ENCODE peak calls at places on chromosomes 6 and 20, in five cellular contexts. O is foreskin fibroblast, A is HL-60, E is GM12865, J is OCI-LY7. C is an unnamed sample.
A peak's percentile ranks its signal among the peaks of the same experiment; 100 is the strongest.

GRCh38 chr20:18254615-18255014 is 33.7 kb upstream of the ZNF133 start:
- DNase-seq in O (no peak), A (no peak), E (no peak), J (no peak), C (no peak)

GRCh38 chr6:149450679-149451360 is 34.0 kb downstream of the ZC3H12D start:
- DNase-seq in O (no peak), A (no peak), E (no peak), J (no peak), C (no peak)

GRCh38 chr20:6053776-6054688 is at the start of gene LRRN4:
- DNase-seq in O (no peak), A (no peak), E (no peak), J (no peak), C (peak; percentile 58)

GRCh38 chr6:84013354-84013753 is 20.2 kb upstream of the MRAP2 start:
- DNase-seq in O (no peak), A (no peak), E (no peak), J (no peak), C (no peak)

GRCh38 chr6:140711019-140711613 is 1336.7 kb upstream of the CITED2 start:
- DNase-seq in O (no peak), A (no peak), E (no peak), J (peak; percentile 68), C (no peak)

GRCh38 chr6:53795254-53795701 is 473 bp downstream of the LRRC1 start:
- DNase-seq in O (no peak), A (no peak), E (no peak), J (no peak), C (no peak)

GRCh38 chr20:25543068-25543467 is 42.3 kb downstream of the NINL start:
- DNase-seq in O (peak; percentile 46), A (no peak), E (no peak), J (no peak), C (peak; percentile 57)

GRCh38 chr6:121920616-121921015 is 478.8 kb upstream of the HSF2 start:
- DNase-seq in O (no peak), A (no peak), E (no peak), J (no peak), C (no peak)

GRCh38 chr6:84052204-84052882 is 18.8 kb downstream of the MRAP2 start:
- DNase-seq in O (peak; percentile 61), A (no peak), E (no peak), J (no peak), C (peak; percentile 53)

GRCh38 chr6:15351631-15352030 is 105.8 kb downstream of the JARID2 start:
- DNase-seq in O (peak; percentile 81), A (no peak), E (no peak), J (no peak), C (peak; percentile 96)

GRCh38 chr6:167058261-167058660 is 59.1 kb downstream of the CEP43 start:
- DNase-seq in O (no peak), A (no peak), E (no peak), J (no peak), C (peak; percentile 51)

GRCh38 chr6:48087448-48087847 is 23.5 kb downstream of the PTCHD4 start:
- DNase-seq in O (no peak), A (no peak), E (peak; percentile 14), J (peak; percentile 7), C (peak; percentile 77)

GRCh38 chr20:49112596-49113274 is 66.6 kb downstream of the CSE1L start:
- DNase-seq in O (peak; percentile 5), A (no peak), E (no peak), J (no peak), C (no peak)

GRCh38 chr20:54002741-54003140 is 67.7 kb downstream of the BCAS1 start:
- DNase-seq in O (no peak), A (no peak), E (no peak), J (no peak), C (no peak)

GRCh38 chr6:6420097-6420496 is 99.6 kb upstream of the F13A1 start:
- DNase-seq in O (no peak), A (no peak), E (no peak), J (no peak), C (no peak)

GRCh38 chr20:46230811-46231282 is 77.5 kb downstream of the CDH22 start:
- DNase-seq in O (no peak), A (no peak), E (no peak), J (peak; percentile 19), C (peak; percentile 36)

DNA sequence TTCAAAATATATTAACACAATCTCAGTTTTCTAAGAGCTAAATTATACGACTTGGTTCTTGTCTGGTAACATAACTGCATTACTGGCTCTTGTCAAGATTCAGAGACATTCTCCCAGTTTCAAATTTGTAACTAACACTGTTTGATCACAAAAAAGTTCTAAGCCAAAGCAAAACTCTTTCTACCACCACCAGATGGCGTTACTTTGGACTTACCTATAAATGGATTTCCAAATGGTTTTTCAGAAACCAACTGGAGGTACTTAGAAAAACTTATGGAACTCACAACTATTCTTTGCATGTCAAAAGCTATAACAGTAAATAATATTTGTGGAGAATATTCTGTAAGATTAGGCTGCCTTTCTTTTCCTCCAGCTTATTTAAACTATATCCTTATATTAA is 34.2 kb upstream of the GFRAL start:
- DNase-seq in O (no peak), A (no peak), E (peak; percentile 25), J (peak; percentile 3), C (peak; percentile 6)
- TF ChIP-seq CTCF in O (peak; percentile 31), A (no peak), E (peak; percentile 23), J (peak; percentile 74), C (peak; percentile 18)

GRCh38 chr6:43509984-43510826 is at the start of gene LRRC73:
- DNase-seq in O (peak; percentile 84), A (no peak), E (peak; percentile 82), J (peak; percentile 50), C (peak; percentile 79)
- H3K4me3 ChIP-seq in O (peak within 1 kb of the TSS; percentile 55), A (peak within 1 kb of the TSS; percentile 51), E (peak within 1 kb of the TSS; percentile 51), J (peak within 1 kb of the TSS; percentile 53), C (peak within 1 kb of the TSS; percentile 67)

DNA sequence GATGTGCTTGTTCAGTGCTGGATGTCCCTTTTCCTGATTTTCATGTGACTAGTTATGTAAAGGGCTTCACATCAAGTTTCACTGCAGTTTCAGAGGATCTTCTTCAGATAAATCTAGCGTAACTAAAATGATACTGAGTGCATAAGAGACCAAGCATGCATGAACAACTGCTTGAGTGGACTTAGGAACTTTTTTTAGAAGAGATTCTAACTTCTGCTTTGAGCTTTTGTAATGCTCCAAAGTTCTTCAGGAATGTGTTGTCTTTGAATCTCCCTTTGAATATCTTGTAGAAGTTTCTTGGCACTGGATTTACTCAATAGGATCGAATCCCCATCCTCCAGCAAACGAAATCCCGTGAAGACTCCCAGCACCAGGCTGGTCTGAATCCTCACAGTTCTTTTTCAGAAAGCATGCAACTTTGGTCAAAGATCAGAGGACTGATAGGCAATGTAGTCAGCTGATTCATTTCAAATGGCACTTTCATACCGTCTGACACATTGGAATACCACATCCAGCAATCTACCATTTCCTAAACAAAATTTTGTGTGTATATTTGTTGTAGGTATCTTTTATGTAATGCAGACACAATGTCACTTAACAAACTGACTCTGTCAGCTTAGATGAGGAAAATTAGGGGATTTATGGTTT is 33.2 kb downstream of the ENPP1 start:
- DNase-seq in O (no peak), A (no peak), E (no peak), J (no peak), C (no peak)
- TF ChIP-seq CTCF in O (no peak), A (no peak), E (no peak), J (no peak), C (no peak)

DNA sequence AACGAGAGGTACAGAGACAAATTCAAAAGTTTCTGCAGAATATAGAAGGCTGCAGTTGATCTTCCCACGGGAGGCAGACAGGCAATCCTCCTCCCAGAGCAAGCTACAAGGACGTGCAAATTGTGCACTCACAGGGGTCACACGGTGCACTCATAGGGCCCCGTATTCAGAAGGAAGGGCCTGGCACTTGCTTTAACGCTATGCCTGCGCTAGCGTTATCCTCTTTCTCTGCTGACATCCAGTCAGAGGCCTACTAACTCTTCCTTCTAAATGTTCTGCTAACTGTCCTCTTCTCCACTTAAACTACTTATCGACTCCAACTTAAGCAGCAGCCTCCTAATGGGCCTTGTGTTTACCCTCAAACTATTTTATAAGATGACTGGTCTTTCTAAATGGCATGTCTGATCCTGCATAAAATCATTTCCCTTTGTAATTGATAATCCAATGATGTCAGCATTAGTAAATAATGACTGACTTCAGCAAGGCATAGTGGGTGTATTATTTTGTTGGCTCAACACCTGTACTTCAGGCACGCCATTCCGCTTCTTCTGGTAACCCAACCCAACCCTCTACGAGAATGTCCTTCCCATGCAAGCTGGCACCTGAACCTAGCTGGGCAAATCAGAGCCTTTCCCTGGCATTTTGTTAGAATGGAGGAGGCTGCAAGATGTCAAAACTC is 2.2 kb downstream of the IFNGR1 start:
- DNase-seq in O (no peak), A (no peak), E (no peak), J (no peak), C (no peak)
- H3K4me3 ChIP-seq in O (peak overlapping the region; percentile 94), A (peak overlapping the region; percentile 81), E (peak overlapping the region; percentile 88), J (peak overlapping the region; percentile 90), C (peak overlapping the region; percentile 96)

DNA sequence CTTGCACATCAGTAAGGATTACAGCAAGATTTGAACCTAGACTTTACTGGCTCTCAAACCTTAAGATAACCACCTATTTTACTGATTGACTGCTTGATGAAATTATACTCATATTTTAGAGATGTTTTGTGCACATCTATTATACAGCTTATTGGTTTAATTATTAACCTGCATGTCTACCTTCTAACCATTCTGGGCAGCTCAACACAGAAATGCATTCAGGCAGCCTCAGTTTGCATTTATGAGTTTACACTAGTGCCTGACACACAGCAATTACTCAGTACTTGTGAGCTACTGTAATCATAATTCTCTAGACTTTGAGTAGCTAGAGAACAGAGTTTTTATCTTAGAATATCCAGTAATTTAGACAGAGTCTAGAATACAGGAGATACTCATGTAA is 273.9 kb upstream of the THEMIS start:
- DNase-seq in O (no peak), A (no peak), E (no peak), J (no peak), C (no peak)
- TF ChIP-seq CTCF in O (no peak), A (no peak), E (no peak), J (no peak), C (no peak)

DNA sequence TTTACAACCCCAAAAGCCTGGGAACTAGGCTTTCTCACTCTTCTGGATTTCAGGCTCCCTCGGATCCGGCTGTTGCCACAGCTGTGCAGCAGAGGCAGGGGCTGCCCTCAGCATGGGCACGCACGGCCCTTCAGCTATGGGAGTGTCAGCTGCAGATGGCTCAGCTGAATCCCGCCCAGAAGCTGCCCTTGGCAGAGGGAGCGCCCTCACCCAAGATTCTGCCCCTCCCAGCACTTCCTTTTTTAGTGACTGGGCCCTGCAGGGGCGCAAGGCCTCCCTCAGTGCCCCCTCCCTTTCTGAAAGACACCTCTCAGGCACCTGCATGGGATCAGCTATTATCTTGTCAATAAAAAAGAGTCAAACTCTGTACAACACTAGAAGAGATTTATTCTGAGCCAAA is 67.9 kb upstream of the THBS2 start:
- DNase-seq in O (no peak), A (no peak), E (no peak), J (no peak), C (no peak)
- H3K4me3 ChIP-seq in O (no peak overlapping the region), A (no peak overlapping the region), E (no peak overlapping the region), J (no peak overlapping the region), C (no peak overlapping the region)

C was measured in fibroblast of the aortic adventitia.